ENCODE peak calls at places on chromosomes 3 and 15, in four cellular contexts. One of them, this sample, is unnamed.

GRCh38 chr15:60070838-60071493 is 66.9 kb downstream of the FOXB1 start:
- DNase-seq in neuronal stem cell: no peak
- DNase-seq in H9: no peak
- DNase-seq in H1: no peak
- DNase-seq in this sample: no peak

GRCh38 chr15:83436513-83437158 is 10.5 kb upstream of the SH3GL3 start:
- DNase-seq in H9: no peak
- DNase-seq in H1: peak
- DNase-seq in neuronal stem cell: peak
- DNase-seq in this sample: peak

GRCh38 chr3:52193059-52193458 is 4.9 kb upstream of the ALAS1 start:
- DNase-seq in neuronal stem cell: no peak
- DNase-seq in H1: no peak
- DNase-seq in H9: no peak
- DNase-seq in this sample: no peak

GRCh38 chr3:142501004-142501926 is 53.4 kb upstream of the XRN1 start:
- DNase-seq in neuronal stem cell: no peak
- DNase-seq in H1: no peak
- DNase-seq in H9: no peak
- DNase-seq in this sample: peak

GRCh38 chr3:73558399-73559075 is 66.2 kb downstream of the PDZRN3 start:
- DNase-seq in neuronal stem cell: no peak
- DNase-seq in H1: no peak
- DNase-seq in H9: no peak
- DNase-seq in this sample: no peak

GRCh38 chr3:67946446-67946845 is 292.0 kb upstream of the SUCLG2 start:
- DNase-seq in neuronal stem cell: no peak
- DNase-seq in H9: no peak
- DNase-seq in H1: no peak
- DNase-seq in this sample: peak

GRCh38 chr3:14684447-14684846 is 9.5 kb downstream of the C3orf20 start:
- DNase-seq in H9: no peak
- DNase-seq in H1: no peak
- DNase-seq in neuronal stem cell: no peak
- DNase-seq in this sample: peak

GRCh38 chr3:177136715-177137114 is 60.6 kb downstream of the TBL1XR1 start:
- DNase-seq in neuronal stem cell: no peak
- DNase-seq in H1: no peak
- DNase-seq in H9: no peak
- DNase-seq in this sample: peak

GRCh38 chr3:12601072-12601471 is 44.2 kb downstream of the MKRN2 start:
- DNase-seq in neuronal stem cell: no peak
- DNase-seq in H1: no peak
- DNase-seq in H9: no peak
- DNase-seq in this sample: no peak

GRCh38 chr15:41530363-41530956 is 13.6 kb downstream of the RPAP1 start:
- DNase-seq in H9: no peak
- DNase-seq in neuronal stem cell: no peak
- DNase-seq in H1: no peak
- DNase-seq in this sample: no peak

GRCh38 chr15:59550520-59550919 is 61.1 kb upstream of the GCNT3 start:
- DNase-seq in H1: no peak
- DNase-seq in neuronal stem cell: no peak
- DNase-seq in H9: no peak
- DNase-seq in this sample: no peak

GRCh38 chr3:158770254-158771017 is 31.4 kb upstream of the MFSD1 start:
- DNase-seq in H9: no peak
- DNase-seq in H1: no peak
- DNase-seq in neuronal stem cell: no peak
- DNase-seq in this sample: peak

GRCh38 chr3:194009892-194010533 is 125.9 kb upstream of the HES1 start:
- DNase-seq in H9: peak
- DNase-seq in H1: no peak
- DNase-seq in neuronal stem cell: no peak
- DNase-seq in this sample: no peak

GRCh38 chr3:187941135-187941847 is 196.0 kb upstream of the BCL6 start:
- DNase-seq in H9: no peak
- DNase-seq in H1: no peak
- DNase-seq in neuronal stem cell: no peak
- DNase-seq in this sample: no peak

GRCh38 chr15:60972866-60973265 is 256.2 kb downstream of the RORA start:
- DNase-seq in H9: no peak
- DNase-seq in neuronal stem cell: no peak
- DNase-seq in H1: no peak
- DNase-seq in this sample: no peak

GRCh38 chr3:80338366-80338765 is 570.6 kb upstream of the ROBO1 start:
- DNase-seq in H1: no peak
- DNase-seq in H9: no peak
- DNase-seq in neuronal stem cell: no peak
- DNase-seq in this sample: no peak

GRCh38 chr3:11534783-11535081 is 109.0 kb downstream of the VGLL4 start:
- DNase-seq in neuronal stem cell: no peak
- DNase-seq in H1: no peak
- DNase-seq in H9: no peak
- DNase-seq in this sample: no peak

GRCh38 chr15:58536414-58536813 is 104.6 kb downstream of the LIPC start:
- DNase-seq in neuronal stem cell: no peak
- DNase-seq in H1: no peak
- DNase-seq in H9: no peak
- DNase-seq in this sample: no peak

GRCh38 chr3:4850928-4851265 is 128.3 kb upstream of the BHLHE40 start:
- DNase-seq in H1: no peak
- DNase-seq in H9: no peak
- DNase-seq in neuronal stem cell: no peak
- DNase-seq in this sample: no peak

GRCh38 chr15:82313446-82313845 is 35.8 kb downstream of the GOLGA6L10 start:
- DNase-seq in H9: peak
- DNase-seq in H1: peak
- DNase-seq in neuronal stem cell: no peak
- DNase-seq in this sample: no peak

GRCh38 chr3:117114517-117115265 is 405.1 kb downstream of the TUSC7 start:
- DNase-seq in neuronal stem cell: no peak
- DNase-seq in H1: no peak
- DNase-seq in H9: no peak
- DNase-seq in this sample: no peak

GRCh38 chr15:64640146-64640868 is 135.1 kb downstream of the RBPMS2 start:
- DNase-seq in H9: no peak
- DNase-seq in H1: no peak
- DNase-seq in neuronal stem cell: no peak
- DNase-seq in this sample: peak

DNA sequence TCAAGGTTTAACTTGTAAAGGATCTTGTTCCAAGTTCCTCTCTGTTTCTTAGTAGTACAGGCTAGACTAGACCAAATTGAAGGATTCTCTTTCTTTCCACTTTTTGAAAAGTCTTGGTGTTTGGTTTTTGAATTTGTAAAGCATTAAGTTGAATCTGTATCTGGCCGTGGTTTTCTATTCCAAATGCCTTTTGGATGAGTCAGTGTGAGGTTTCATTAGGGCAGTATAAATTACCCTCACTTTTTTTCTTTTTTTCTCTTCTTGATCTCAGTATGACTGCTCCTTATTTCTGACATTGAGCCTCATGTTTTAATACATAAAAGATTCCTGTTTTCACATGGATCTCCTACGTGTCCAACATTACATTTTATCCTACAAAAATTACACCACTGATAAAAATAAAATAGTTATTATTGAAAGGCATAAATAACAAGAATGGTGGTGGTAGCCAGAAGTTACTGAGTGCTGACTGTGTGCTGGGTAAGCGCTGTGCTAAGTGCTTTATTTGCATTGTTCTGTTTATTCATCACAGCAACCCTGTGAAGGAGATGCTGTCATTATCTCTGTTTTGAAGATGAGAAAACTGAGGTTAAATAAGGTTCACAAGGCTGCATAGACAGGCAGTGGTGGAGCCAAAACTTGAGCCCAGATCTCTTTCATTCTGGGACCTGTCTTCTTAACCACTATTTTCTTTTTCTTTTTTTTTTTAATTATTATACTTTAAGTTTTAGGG is 48.3 kb downstream of the MITF start:
- DNase-seq in H9: no peak
- DNase-seq in neuronal stem cell: no peak
- DNase-seq in H1: no peak
- DNase-seq in this sample: no peak
- H2BK12ac ChIP-seq in H9: no peak
- H2BK12ac ChIP-seq in neuronal stem cell: no peak
- H2BK12ac ChIP-seq in H1: no peak
- H2BK12ac ChIP-seq in this sample: no peak

DNA sequence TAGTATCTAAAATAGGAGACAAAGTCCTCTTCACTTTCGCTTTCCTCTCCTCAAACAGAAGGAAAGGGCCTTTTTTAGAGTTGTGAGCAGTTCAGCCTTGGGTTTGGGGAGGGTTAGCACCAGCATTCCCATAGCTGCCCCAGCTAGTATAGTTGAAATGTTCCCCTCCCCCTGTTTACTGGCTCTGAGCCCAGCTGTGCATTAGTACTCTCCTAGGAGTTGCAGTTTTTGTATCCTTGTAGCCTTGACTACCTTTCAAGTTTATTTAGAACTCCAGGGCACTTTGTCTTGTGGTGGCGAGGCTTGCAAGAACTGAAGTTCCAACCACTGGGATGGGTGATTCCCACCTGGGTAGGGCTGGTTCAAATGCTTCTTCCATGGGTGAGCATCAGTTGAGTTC is 245.1 kb upstream of the NAALADL2 start:
- DNase-seq in neuronal stem cell: no peak
- DNase-seq in H9: no peak
- DNase-seq in H1: no peak
- DNase-seq in this sample: no peak
- H2AFZ ChIP-seq in neuronal stem cell: peak
- H2AFZ ChIP-seq in H9: no peak
- H2AFZ ChIP-seq in H1: no peak
- H2AFZ ChIP-seq in this sample: no peak

DNA sequence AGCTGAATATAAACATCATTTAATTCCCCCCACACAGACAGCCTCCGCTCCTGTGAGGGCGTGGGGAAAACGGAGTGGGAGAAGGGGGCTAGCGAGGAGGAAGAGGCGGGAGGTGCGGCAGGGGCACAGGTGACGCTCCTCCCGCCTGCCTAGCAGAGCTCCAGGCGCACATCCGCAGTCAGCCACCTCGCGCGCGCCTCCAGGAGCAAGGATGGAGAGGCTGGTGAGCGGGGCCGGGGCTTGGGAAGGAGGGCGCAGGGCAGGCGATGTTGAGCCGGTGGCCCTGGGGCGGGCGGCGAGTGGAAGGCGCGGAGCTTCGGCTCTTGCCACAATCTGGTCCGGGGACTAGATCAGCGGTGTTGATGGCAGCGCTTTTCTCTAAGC is at the start of gene CD200:
- DNase-seq in H1: no peak
- DNase-seq in neuronal stem cell: peak
- DNase-seq in H9: peak
- DNase-seq in this sample: peak
- H3K18ac ChIP-seq in H1: peak
- H3K18ac ChIP-seq in neuronal stem cell: peak
- H3K18ac ChIP-seq in H9: peak
- H3K18ac ChIP-seq in this sample: no peak

GRCh38 chr3:24342275-24342674 is 152.4 kb downstream of the THRB start:
- DNase-seq in H1: no peak
- DNase-seq in H9: no peak
- DNase-seq in neuronal stem cell: no peak
- DNase-seq in this sample: no peak
- H2BK12ac ChIP-seq in H1: no peak
- H2BK12ac ChIP-seq in H9: no peak
- H2BK12ac ChIP-seq in neuronal stem cell: no peak
- H2BK12ac ChIP-seq in this sample: no peak

DNA sequence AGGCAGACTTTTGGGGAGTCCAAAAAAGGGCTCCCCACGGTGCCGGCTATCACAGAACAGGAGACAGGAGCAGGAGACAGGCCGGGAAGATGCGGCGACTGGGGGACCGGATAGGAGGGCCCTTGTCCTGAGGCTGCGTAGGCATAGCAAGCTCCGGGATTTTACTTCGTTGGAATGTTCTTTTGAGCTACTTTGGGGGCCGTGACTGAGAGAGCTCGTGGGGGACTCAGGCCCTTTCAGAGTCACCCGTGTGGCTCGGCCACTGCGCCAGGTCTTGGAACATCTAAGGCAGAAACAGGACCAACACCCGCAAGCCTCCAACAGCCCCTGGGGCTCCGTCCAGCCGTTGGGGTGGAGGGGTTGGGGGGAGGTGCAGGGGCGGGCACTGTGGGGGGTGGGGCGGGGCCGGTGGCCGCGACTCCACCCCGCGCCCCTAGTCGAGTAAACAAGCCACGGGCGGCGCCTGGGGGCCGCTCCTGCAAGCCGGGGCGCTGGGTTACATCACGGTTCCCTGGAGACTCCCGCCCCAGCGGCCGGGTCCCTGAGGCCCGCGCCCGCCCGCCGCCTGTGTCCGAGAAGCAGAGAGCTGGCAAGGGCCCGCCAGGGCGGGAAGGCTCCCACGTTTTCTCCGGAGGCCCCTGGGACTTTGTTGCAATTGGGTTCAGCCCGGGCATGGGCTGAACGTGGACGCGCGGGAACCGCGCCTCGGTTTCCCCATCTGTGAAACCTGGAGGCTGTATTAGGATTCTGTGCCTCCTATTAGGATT is 23.3 kb upstream of the C15orf39 start:
- DNase-seq in H9: peak
- DNase-seq in neuronal stem cell: no peak
- DNase-seq in H1: peak
- DNase-seq in this sample: no peak
- H2AFZ ChIP-seq in H9: no peak
- H2AFZ ChIP-seq in neuronal stem cell: peak
- H2AFZ ChIP-seq in H1: peak
- H2AFZ ChIP-seq in this sample: no peak

DNA sequence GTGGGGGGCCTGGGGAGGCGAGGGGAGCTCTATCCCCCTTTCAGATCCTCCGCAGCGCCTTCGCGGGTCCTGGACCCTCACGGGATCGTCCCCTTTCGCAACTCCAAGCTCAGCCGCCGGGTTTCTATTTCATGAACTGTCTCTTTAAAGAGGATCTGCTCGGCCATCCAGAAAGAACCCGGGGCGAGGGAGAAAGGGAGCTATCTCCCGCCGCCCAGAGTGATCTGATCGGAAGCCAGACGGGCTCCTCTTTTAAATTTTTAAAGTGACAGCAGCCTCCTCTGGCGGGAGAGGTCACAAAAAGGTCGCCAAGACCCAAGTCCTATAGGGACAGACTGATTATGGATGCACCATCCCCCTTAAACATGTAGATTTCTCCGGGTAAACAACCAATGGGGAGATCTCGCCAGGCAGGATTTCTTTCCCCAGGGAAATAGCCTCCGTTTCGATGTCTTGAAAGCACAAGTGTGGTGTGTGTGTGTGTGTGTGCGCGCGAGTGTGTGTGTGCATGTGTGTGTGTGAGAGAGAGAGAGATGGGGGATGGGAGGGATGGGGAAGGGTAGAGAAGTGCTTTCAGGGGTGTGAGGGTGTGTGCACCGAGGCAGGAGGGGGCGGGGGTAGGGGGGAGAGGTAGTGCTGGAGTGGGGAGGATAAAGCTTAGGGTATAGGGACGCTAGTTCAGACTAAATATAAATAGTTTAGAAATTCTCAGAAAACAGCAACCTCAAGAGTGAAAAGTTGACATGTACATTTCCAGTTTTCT is 516.1 kb downstream of the MECOM start:
- DNase-seq in neuronal stem cell: peak
- DNase-seq in H1: peak
- DNase-seq in H9: peak
- DNase-seq in this sample: peak
- H3K18ac ChIP-seq in neuronal stem cell: no peak
- H3K18ac ChIP-seq in H1: no peak
- H3K18ac ChIP-seq in H9: no peak
- H3K18ac ChIP-seq in this sample: no peak